ENCODE peak calls at places on chromosome 2, in seven cellular contexts. I is A549, C is adipocyte, E is NCI-H345, Z is RKO, K is mesenteric fat pad, H is adrenal gland. O is an unnamed sample.

GRCh38 chr2:68936462-68936861 is 16.2 kb downstream of the GKN2 start:
- DNase-seq in H (no peak), C (peak), Z (no peak), K (no peak), E (no peak), I (no peak), O (peak)

GRCh38 chr2:222903234-222904220 is 42.7 kb downstream of the ACSL3 start:
- DNase-seq in I (peak), H (peak), E (peak), Z (peak), C (peak), K (no peak), O (peak)

GRCh38 chr2:26707747-26708146 is 15.2 kb downstream of the KCNK3 start:
- DNase-seq in E (no peak), H (no peak), Z (no peak), C (no peak), K (no peak), I (no peak), O (no peak)

GRCh38 chr2:175880-176800 is 87.7 kb downstream of the SH3YL1 start:
- DNase-seq in I (no peak), H (peak), E (no peak), Z (no peak), C (peak), K (no peak), O (peak)

GRCh38 chr2:237732790-237733349 is 65.7 kb upstream of the RBM44 start:
- DNase-seq in H (peak), E (no peak), K (no peak), C (peak), Z (no peak), I (no peak), O (no peak)

GRCh38 chr2:133296396-133296795 is 271.9 kb downstream of the NCKAP5 start:
- DNase-seq in K (no peak), I (no peak), C (peak), E (no peak), Z (no peak), H (no peak), O (peak)

GRCh38 chr2:96773922-96774321 is 13.2 kb downstream of the CNNM4 start:
- DNase-seq in H (no peak), C (no peak), E (no peak), I (no peak), K (no peak), Z (no peak), O (no peak)

GRCh38 chr2:138121769-138122661 is 157.7 kb downstream of the HNMT start:
- DNase-seq in K (no peak), E (peak), I (no peak), C (no peak), Z (no peak), H (no peak), O (no peak)

GRCh38 chr2:216936954-216937357 is 77.1 kb upstream of the TNP1 start:
- DNase-seq in C (no peak), E (peak), K (no peak), H (no peak), I (no peak), Z (no peak), O (no peak)

GRCh38 chr2:64063924-64064331 is 44.7 kb upstream of the VPS54 start:
- DNase-seq in K (no peak), E (no peak), Z (no peak), H (no peak), C (peak), I (no peak), O (peak)

GRCh38 chr2:220227272-220227920 is 600.0 kb downstream of the SLC4A3 start:
- DNase-seq in K (no peak), H (no peak), C (peak), I (no peak), E (no peak), Z (no peak), O (peak)